ENCODE peak calls at places on chromosomes 2 and 18, in eight cellular contexts. H is sciatic nerve; R is stimulated activated CD4-positive, alpha-beta T cell treated with anti-CD3 and anti-CD28 coated beads, Interleukin-15, amount 100 ng/mL, for 24 hours; J is central memory CD8-positive, alpha-beta T cell; I is DMS53; O is mesendoderm; P is fibroblast of lung; X is activated naive CD8-positive, alpha-beta T cell treated with anti-CD3 and anti-CD28 coated beads for 36 hours. L is an unnamed sample.

GRCh38 chr18:13362051-13362450 is 143.5 kb downstream of the LDLRAD4 start:
- DNase-seq in H (no peak), P (no peak), X (no peak), I (no peak), R (no peak), O (no peak), J (no peak), L (no peak)

GRCh38 chr2:217060951-217061547 is 201.2 kb upstream of the TNP1 start:
- DNase-seq in J (no peak), X (no peak), P (no peak), O (no peak), I (no peak), R (no peak), H (no peak), L (no peak)

GRCh38 chr2:18404708-18405107 is 155.7 kb downstream of the RDH14 start:
- DNase-seq in P (no peak), I (peak; percentile 40), R (no peak), H (no peak), X (no peak), O (peak; percentile 61), J (no peak), L (no peak)

GRCh38 chr2:153478289-153479261 is at the start of gene RPRM:
- DNase-seq in X (peak; percentile 70), O (peak; percentile 94), P (peak; percentile 54), J (peak; percentile 16), I (peak; percentile 88), H (peak; percentile 83), R (peak; percentile 66), L (peak; percentile 64)

GRCh38 chr2:201930831-201931230 is 102.8 kb upstream of the FZD7 start:
- DNase-seq in J (no peak), R (no peak), O (no peak), P (peak; percentile 43), I (no peak), X (no peak), H (no peak), L (no peak)

GRCh38 chr2:231917280-231918088 is 8.7 kb downstream of the NPPC start:
- DNase-seq in R (no peak), O (peak; percentile 26), I (no peak), H (no peak), X (no peak), J (no peak), P (no peak), L (peak; percentile 39)

GRCh38 chr2:130288467-130289403 is 54.0 kb upstream of the IMP4 start:
- DNase-seq in I (no peak), P (no peak), R (no peak), X (no peak), H (no peak), J (no peak), O (peak; percentile 78), L (no peak)

GRCh38 chr2:171469176-171469575 is 35.1 kb downstream of the DCAF17 start:
- DNase-seq in J (no peak), X (no peak), O (peak; percentile 53), R (no peak), I (no peak), P (peak; percentile 46), H (no peak), L (no peak)

GRCh38 chr18:63155910-63156773 is 163.4 kb downstream of the BCL2 start:
- DNase-seq in R (no peak), O (no peak), P (no peak), X (no peak), H (no peak), J (no peak), I (peak; percentile 57), L (no peak)

GRCh38 chr2:168995744-168996143 is 35.4 kb downstream of the ABCB11 start:
- DNase-seq in H (no peak), O (no peak), I (no peak), R (no peak), P (no peak), J (no peak), X (no peak), L (no peak)

GRCh38 chr2:73588177-73588576 is 54.0 kb downstream of the NAT8 start:
- DNase-seq in O (no peak), I (peak; percentile 63), X (no peak), H (no peak), R (no peak), P (no peak), J (no peak), L (peak; percentile 63)

GRCh38 chr18:41416044-41416443 is 539.0 kb upstream of the PIK3C3 start:
- DNase-seq in H (no peak), I (no peak), P (no peak), X (no peak), R (no peak), O (no peak), J (no peak), L (no peak)

GRCh38 chr2:111235192-111235591 is 114.5 kb downstream of the BCL2L11 start:
- DNase-seq in O (no peak), R (no peak), X (no peak), I (no peak), H (no peak), J (no peak), P (no peak), L (no peak)

GRCh38 chr2:393711-394696 is 106.1 kb upstream of the ALKAL2 start:
- DNase-seq in J (peak; percentile 65), X (peak; percentile 66), P (peak; percentile 80), R (peak; percentile 75), I (peak; percentile 28), H (no peak), O (peak; percentile 98), L (no peak)

GRCh38 chr2:85245891-85246290 is 81.9 kb downstream of the TGOLN2 start:
- DNase-seq in I (no peak), O (no peak), J (no peak), R (no peak), P (peak; percentile 23), X (no peak), H (no peak), L (no peak)

L was measured in BE2C.